ENCODE peak calls at places on chromosomes 2 and 18, in five cellular contexts. Z, V, C, H and A are unnamed samples.

GRCh38 chr2:166468124-166469024 is 25.7 kb downstream of the SCN7A start:
- DNase-seq in Z (no peak), V (no peak), C (no peak), H (peak), A (no peak)

GRCh38 chr18:78145096-78145495 is 834.5 kb upstream of the SALL3 start:
- DNase-seq in Z (no peak), V (no peak), C (no peak), H (no peak), A (no peak)

GRCh38 chr2:181411105-181411849 is 45.9 kb upstream of the ITGA4 start:
- DNase-seq in Z (peak), V (no peak), C (peak), H (peak), A (peak)

GRCh38 chr18:11258014-11258413 is 108.6 kb upstream of the PIEZO2 start:
- DNase-seq in Z (no peak), V (no peak), C (no peak), H (no peak), A (no peak)

GRCh38 chr18:68438983-68439382 is 275.9 kb downstream of the TMX3 start:
- DNase-seq in Z (peak), V (peak), C (no peak), H (peak), A (no peak)

GRCh38 chr2:176156959-176157498 is at the start of gene HOXD3:
- DNase-seq in Z (no peak), V (no peak), C (no peak), H (no peak), A (no peak)

GRCh38 chr18:67300498-67300897 is 216.0 kb downstream of the DSEL start:
- DNase-seq in Z (peak), V (no peak), C (no peak), H (no peak), A (no peak)

GRCh38 chr2:2464095-2464494 is 133.0 kb upstream of the MYT1L start:
- DNase-seq in Z (no peak), V (peak), C (no peak), H (no peak), A (no peak)

GRCh38 chr18:21468514-21469164 is 131.9 kb downstream of the ESCO1 start:
- DNase-seq in Z (no peak), V (no peak), C (no peak), H (no peak), A (no peak)

GRCh38 chr18:77897606-77898005 is 648.0 kb downstream of the GALR1 start:
- DNase-seq in Z (no peak), V (no peak), C (no peak), H (no peak), A (no peak)

GRCh38 chr2:119367472-119368099 is 809 bp downstream of the DBI start:
- DNase-seq in Z (peak), V (no peak), C (peak), H (peak), A (no peak)

GRCh38 chr2:231321556-231322334 is 73.8 kb upstream of the B3GNT7 start:
- DNase-seq in Z (no peak), V (no peak), C (no peak), H (no peak), A (no peak)

GRCh38 chr2:120253021-120253882 is 600 bp downstream of the RALB start:
- DNase-seq in Z (peak), V (peak), C (peak), H (peak), A (no peak)

GRCh38 chr2:50385361-50385760 is 646.6 kb downstream of the NRXN1 start:
- DNase-seq in Z (no peak), V (no peak), C (no peak), H (no peak), A (no peak)

GRCh38 chr2:143803936-143804335 is 674.7 kb downstream of the ARHGAP15 start:
- DNase-seq in Z (no peak), V (peak), C (no peak), H (peak), A (no peak)

GRCh38 chr2:212752730-212753351 is 214.2 kb upstream of the ERBB4 start:
- DNase-seq in Z (no peak), V (no peak), C (peak), H (no peak), A (no peak)
- H4K91ac ChIP-seq in Z (no peak), V (no peak), C (no peak), H (no peak), A (peak)

GRCh38 chr18:44687421-44687820 is 6.7 kb downstream of the SETBP1 start:
- DNase-seq in Z (no peak), V (no peak), C (no peak), H (no peak), A (no peak)
- H2BK15ac ChIP-seq in Z (no peak), V (no peak), C (no peak), H (no peak), A (no peak)

GRCh38 chr2:8682719-8683667 is 1.1 kb downstream of the ID2 start:
- DNase-seq in Z (peak), V (peak), C (no peak), H (peak), A (no peak)
- H4K91ac ChIP-seq in Z (no peak), V (peak), C (no peak), H (peak), A (no peak)

DNA sequence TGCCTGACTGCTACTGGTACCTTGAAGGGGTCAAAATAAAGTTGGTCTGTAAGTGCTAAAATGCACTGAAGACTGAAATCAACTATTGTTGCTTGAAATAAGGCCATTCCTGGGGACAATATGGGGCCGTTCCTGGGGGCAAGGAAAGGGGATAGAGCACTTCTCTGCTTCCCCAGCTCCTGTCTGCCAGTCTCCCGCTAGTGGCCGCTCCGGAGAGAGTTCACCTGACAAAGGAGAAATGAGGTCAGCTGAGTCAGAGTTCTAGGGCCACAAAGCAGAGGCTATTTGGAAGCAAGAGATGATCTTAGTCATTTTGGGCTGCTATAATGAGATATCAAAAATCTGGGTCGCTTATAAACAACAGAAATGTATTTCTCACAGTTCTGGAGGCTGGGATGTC is 345.9 kb downstream of the TSN start:
- DNase-seq in Z (no peak), V (no peak), C (peak), H (no peak), A (no peak)
- H2BK15ac ChIP-seq in Z (no peak), V (no peak), C (no peak), H (no peak), A (no peak)

GRCh38 chr2:15640291-15640711 is 48.6 kb downstream of the DDX1 start:
- DNase-seq in Z (no peak), V (peak), C (no peak), H (peak), A (no peak)
- H4K91ac ChIP-seq in Z (no peak), V (no peak), C (no peak), H (no peak), A (no peak)

GRCh38 chr2:152510636-152511035 is 175.7 kb downstream of the FMNL2 start:
- DNase-seq in Z (no peak), V (no peak), C (no peak), H (no peak), A (no peak)

GRCh38 chr2:152506843-152507242 is 171.9 kb downstream of the FMNL2 start:
- DNase-seq in Z (no peak), V (peak), C (no peak), H (peak), A (no peak)

GRCh38 chr2:152507941-152508340 is 173.0 kb downstream of the FMNL2 start:
- DNase-seq in Z (no peak), V (no peak), C (no peak), H (no peak), A (no peak)

GRCh38 chr2:152509772-152510491 is 175.0 kb downstream of the FMNL2 start:
- DNase-seq in Z (no peak), V (no peak), C (no peak), H (no peak), A (no peak)

GRCh38 chr2:152508446-152508845 is 173.5 kb downstream of the FMNL2 start:
- DNase-seq in Z (no peak), V (peak), C (no peak), H (peak), A (no peak)
- H2BK15ac ChIP-seq in Z (no peak), V (no peak), C (no peak), H (no peak), A (no peak)

DNA sequence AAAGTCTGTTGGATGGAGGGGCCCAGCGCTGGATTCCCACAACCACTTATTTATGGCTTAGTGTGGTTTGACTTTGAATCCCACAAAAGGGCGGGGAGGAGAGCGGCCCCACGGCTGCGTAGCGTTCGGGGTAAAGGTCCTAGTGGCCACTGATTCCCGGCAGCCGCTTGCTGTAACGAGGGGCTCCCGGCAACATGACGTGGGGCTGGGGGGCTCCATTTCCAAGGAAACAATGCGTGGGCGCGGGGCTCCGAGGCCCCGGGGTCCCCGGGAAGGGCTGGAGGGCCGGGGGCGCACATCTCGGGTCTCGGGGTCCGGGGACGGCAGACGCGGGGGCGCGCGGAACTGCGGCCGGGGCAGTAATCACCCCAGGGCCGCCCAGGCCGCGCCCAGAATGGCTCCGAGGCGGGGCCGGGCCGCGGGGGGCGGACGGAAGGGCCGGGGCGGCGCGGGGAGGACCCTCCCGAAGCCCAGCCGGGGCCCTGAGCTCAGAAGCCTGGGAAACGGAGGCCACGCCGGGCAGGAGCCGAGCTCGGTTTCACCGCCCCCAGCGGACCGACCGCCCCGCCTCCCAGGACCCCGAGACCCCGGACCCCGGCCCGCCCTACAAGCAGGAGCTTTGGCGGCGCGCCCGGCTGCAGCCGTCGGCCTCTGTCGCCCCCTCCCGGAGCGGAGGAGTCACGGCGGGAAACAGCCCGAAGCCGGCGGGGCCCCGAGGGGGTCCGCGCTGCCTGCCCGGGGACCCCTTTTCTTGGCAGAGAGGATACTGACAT is 11.9 kb upstream of the MLPH start:
- DNase-seq in Z (peak), V (peak), C (peak), H (peak), A (peak)
- H4K91ac ChIP-seq in Z (no peak), V (peak), C (no peak), H (peak), A (peak)